ENCODE peak calls at places on chromosomes 7 and 10, in four cellular contexts. P, U, K and V are unnamed samples.

GRCh38 chr10:7303067-7303629 is 107.7 kb downstream of the SFMBT2 start:
- DNase-seq in K (no peak), U (no peak), P (no peak), V (no peak)

GRCh38 chr10:52883996-52884871 is 111.7 kb upstream of the MBL2 start:
- DNase-seq in P (peak), K (peak), U (peak), V (peak)

GRCh38 chr7:141097430-141097829 is 23.6 kb downstream of the TMEM178B start:
- DNase-seq in P (peak), K (no peak), U (no peak), V (peak)

GRCh38 chr7:101516849-101517248 is 112.2 kb downstream of the MYL10 start:
- DNase-seq in U (no peak), P (no peak), K (no peak), V (peak)

GRCh38 chr10:97291357-97292096 is 910 bp downstream of the ARHGAP19 start:
- DNase-seq in K (no peak), U (no peak), P (no peak), V (no peak)

GRCh38 chr7:134130124-134130523 is 3.0 kb downstream of the LRGUK start:
- DNase-seq in U (no peak), P (no peak), K (peak), V (peak)

GRCh38 chr7:30321089-30321991 is 36.9 kb downstream of the ZNRF2 start:
- DNase-seq in U (no peak), P (no peak), K (no peak), V (peak)

GRCh38 chr7:42574693-42575084 is 337.2 kb downstream of the C7orf25 start:
- DNase-seq in P (no peak), U (no peak), K (no peak), V (peak)

GRCh38 chr7:69864822-69865221 is 266.5 kb downstream of the AUTS2 start:
- DNase-seq in U (no peak), P (no peak), K (no peak), V (no peak)

GRCh38 chr10:14652067-14652466 is 122.6 kb downstream of the FAM107B start:
- DNase-seq in U (no peak), K (no peak), P (peak), V (peak)

GRCh38 chr10:87092356-87092860 is 2.2 kb downstream of the GLUD1 start:
- DNase-seq in U (no peak), K (no peak), P (peak), V (peak)

GRCh38 chr10:50375051-50375452 is 123.7 kb upstream of the ASAH2 start:
- DNase-seq in P (no peak), K (no peak), U (no peak), V (peak)

GRCh38 chr7:78296036-78296435 is 497.5 kb downstream of the PHTF2 start:
- DNase-seq in K (no peak), U (no peak), P (peak), V (no peak)

GRCh38 chr7:111198255-111198654 is 107.3 kb downstream of the LRRN3 start:
- DNase-seq in P (peak), U (no peak), K (no peak), V (no peak)

GRCh38 chr7:152162287-152162686 is 136.8 kb downstream of the GALNT11 start:
- DNase-seq in K (no peak), P (no peak), U (no peak), V (peak)

GRCh38 chr7:128309124-128309523 is 34.6 kb downstream of the RBM28 start:
- DNase-seq in U (no peak), P (no peak), K (no peak), V (no peak)

GRCh38 chr7:50274361-50274760 is 30.2 kb upstream of the IKZF1 start:
- DNase-seq in U (no peak), K (no peak), P (no peak), V (no peak)

GRCh38 chr7:233456-234035 is 41.2 kb downstream of the FAM20C start:
- DNase-seq in K (no peak), P (peak), U (no peak), V (no peak)

GRCh38 chr7:28768577-28769147 is 189.5 kb downstream of the TRIL start:
- DNase-seq in U (no peak), K (no peak), P (peak), V (no peak)

GRCh38 chr10:124621637-124622036 is 122.5 kb downstream of the FAM53B start:
- DNase-seq in P (no peak), U (no peak), K (no peak), V (no peak)

GRCh38 chr7:2104716-2105115 is 128.0 kb downstream of the MAD1L1 start:
- DNase-seq in K (no peak), U (no peak), P (no peak), V (no peak)

GRCh38 chr7:2102375-2102723 is 130.4 kb downstream of the MAD1L1 start:
- DNase-seq in U (no peak), P (no peak), K (no peak), V (no peak)

GRCh38 chr7:2101630-2102374 is 130.9 kb downstream of the MAD1L1 start:
- DNase-seq in U (no peak), P (no peak), K (no peak), V (no peak)

GRCh38 chr7:2104107-2104710 is 128.5 kb downstream of the MAD1L1 start:
- DNase-seq in K (peak), P (peak), U (peak), V (peak)

DNA sequence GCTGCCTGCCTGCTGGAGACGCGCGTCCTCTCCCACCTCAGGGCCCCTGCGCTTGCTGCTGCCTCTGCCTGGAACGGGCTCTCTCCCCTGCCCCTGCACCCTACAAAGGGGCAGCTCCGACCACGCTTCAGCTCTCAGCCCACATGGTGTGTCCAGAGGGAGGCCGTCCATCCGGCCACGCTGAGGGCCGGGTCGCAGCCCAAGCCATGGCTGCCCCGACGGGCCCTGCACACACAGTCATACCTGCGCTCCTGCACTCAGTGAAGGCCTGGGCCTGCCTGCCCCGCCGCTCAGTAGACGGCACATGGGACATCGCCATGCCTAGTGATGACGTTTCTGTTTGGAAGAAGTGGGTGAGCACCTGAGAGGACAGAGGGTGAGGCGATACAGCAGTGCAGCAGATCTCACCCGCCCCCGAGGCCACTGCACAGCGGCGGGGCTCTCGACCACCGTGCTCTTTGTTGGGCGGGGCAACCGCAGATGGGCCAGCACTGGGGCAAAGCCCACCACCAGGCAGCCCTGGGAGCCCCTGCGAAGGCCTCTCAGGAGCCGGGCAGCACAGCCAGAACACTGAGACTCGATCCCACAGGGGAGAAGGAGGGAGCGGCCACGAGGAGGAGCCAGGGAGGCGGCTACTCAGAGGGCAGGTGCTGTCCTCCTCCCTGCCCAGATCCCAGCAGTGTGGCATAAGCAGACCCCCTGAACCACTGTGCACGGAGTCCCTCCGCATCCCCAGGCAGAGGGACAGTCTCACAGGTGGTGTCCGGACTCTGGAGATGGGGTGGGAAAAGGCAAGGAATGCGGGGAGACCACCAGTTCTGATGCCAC is 129.5 kb downstream of the MAD1L1 start:
- DNase-seq in P (no peak), U (no peak), K (no peak), V (no peak)
- H3K4ac ChIP-seq in P (peak), U (no peak), K (peak), V (no peak)

GRCh38 chr7:35468606-35469005 is 214.7 kb upstream of the TBX20 start:
- DNase-seq in P (no peak), U (no peak), K (no peak), V (no peak)
- H3K9ac ChIP-seq in P (no peak), U (no peak), K (no peak), V (no peak)

GRCh38 chr10:99812177-99812576 is 29.7 kb downstream of the ABCC2 start:
- DNase-seq in P (no peak), K (no peak), U (no peak), V (no peak)
- H4K5ac ChIP-seq in P (no peak), K (no peak), U (no peak), V (no peak)

DNA sequence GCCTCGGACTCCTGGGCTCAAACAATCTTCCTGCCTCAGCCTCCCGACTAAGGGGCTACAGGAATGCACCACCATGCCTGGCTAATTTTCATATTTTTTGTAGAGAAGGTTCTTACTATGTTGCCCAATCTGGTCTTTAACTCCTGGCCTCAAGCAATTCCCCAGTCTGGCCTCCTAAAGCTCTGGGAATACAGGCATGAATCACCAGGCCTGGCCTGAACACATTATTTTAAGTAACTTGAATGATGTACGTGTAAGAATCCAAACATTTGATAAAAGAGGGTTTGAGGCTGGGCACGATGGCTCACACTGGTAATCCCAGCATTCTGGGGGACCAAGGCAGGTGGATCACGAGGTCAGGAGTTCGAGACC is 13.0 kb upstream of the BAMBI start:
- DNase-seq in U (no peak), K (no peak), P (peak), V (no peak)
- H3K4ac ChIP-seq in U (no peak), K (no peak), P (peak), V (peak)

GRCh38 chr10:44960098-44960480 is 487 bp downstream of the RASSF4 start:
- DNase-seq in P (no peak), U (no peak), K (no peak), V (peak)
- H3K9ac ChIP-seq in P (peak), U (no peak), K (no peak), V (peak)

GRCh38 chr7:18003286-18003685 is 24.4 kb downstream of the PRPS1L1 start:
- DNase-seq in P (no peak), U (no peak), K (no peak), V (peak)
- H4K5ac ChIP-seq in P (no peak), U (no peak), K (no peak), V (no peak)

GRCh38 chr10:75660833-75661232 is 229.4 kb downstream of the LRMDA start:
- DNase-seq in P (no peak), K (no peak), U (no peak), V (no peak)

GRCh38 chr10:75662715-75663114 is 231.3 kb downstream of the LRMDA start:
- DNase-seq in U (no peak), K (no peak), P (no peak), V (no peak)

GRCh38 chr10:75658915-75659314 is 227.5 kb downstream of the LRMDA start:
- DNase-seq in K (no peak), U (no peak), P (no peak), V (no peak)

GRCh38 chr10:75664968-75665367 is 233.5 kb downstream of the LRMDA start:
- DNase-seq in P (no peak), K (no peak), U (no peak), V (no peak)

GRCh38 chr10:75663947-75664664 is 232.7 kb downstream of the LRMDA start:
- DNase-seq in P (no peak), U (no peak), K (no peak), V (no peak)
- H3K4ac ChIP-seq in P (no peak), U (no peak), K (no peak), V (no peak)